ENCODE peak calls at places on chromosome 1, in eight cellular contexts. B, S, K, V, U, F, Q and L are unnamed samples.

GRCh38 chr1:158181577-158181922 is 855 bp downstream of the CD1D start:
- DNase-seq in B (no peak), S (no peak), K (no peak), V (no peak), U (no peak), F (no peak), Q (no peak), L (no peak)

GRCh38 chr1:56493826-56494225 is 85.5 kb downstream of the PLPP3 start:
- DNase-seq in B (no peak), S (no peak), K (no peak), V (no peak), U (no peak), F (no peak), Q (no peak), L (no peak)

GRCh38 chr1:15974855-15975254 is 1.0 kb downstream of the ZBTB17 start:
- DNase-seq in B (no peak), S (no peak), K (no peak), V (no peak), U (no peak), F (no peak), Q (no peak), L (no peak)

GRCh38 chr1:20593766-20594165 is 4.9 kb downstream of the CDA start:
- DNase-seq in B (no peak), S (no peak), K (no peak), V (no peak), U (no peak), F (no peak), Q (no peak), L (no peak)

GRCh38 chr1:30523055-30524020 is 200.0 kb downstream of the MATN1 start:
- DNase-seq in B (peak; percentile 60), S (peak; percentile 92), K (peak; percentile 49), V (no peak), U (no peak), F (peak; percentile 47), Q (no peak), L (no peak)

GRCh38 chr1:151935154-151935553 is 25.8 kb upstream of the THEM4 start:
- DNase-seq in B (no peak), S (peak; percentile 62), K (no peak), V (no peak), U (no peak), F (peak; percentile 26), Q (no peak), L (no peak)

GRCh38 chr1:21361506-21361905 is 71.2 kb upstream of the ECE1 start:
- DNase-seq in B (peak; percentile 11), S (no peak), K (no peak), V (no peak), U (no peak), F (no peak), Q (no peak), L (peak; percentile 51)

GRCh38 chr1:20058531-20058930 is 11.5 kb upstream of the PLA2G5 start:
- DNase-seq in B (peak; percentile 53), S (peak; percentile 89), K (no peak), V (peak; percentile 10), U (no peak), F (no peak), Q (peak; percentile 94), L (peak; percentile 33)

GRCh38 chr1:113879459-113880038 is 7.8 kb downstream of the BCL2L15 start:
- DNase-seq in B (no peak), S (no peak), K (no peak), V (no peak), U (no peak), F (no peak), Q (no peak), L (no peak)

GRCh38 chr1:26126321-26127084 is 14.9 kb downstream of the PDIK1L start:
- DNase-seq in B (peak; percentile 43), S (peak; percentile 85), K (no peak), V (no peak), U (no peak), F (peak; percentile 89), Q (peak; percentile 86), L (no peak)

GRCh38 chr1:48227165-48228013 is 4.9 kb downstream of the SLC5A9 start:
- DNase-seq in B (no peak), S (no peak), K (no peak), V (no peak), U (no peak), F (no peak), Q (peak; percentile 32), L (no peak)

GRCh38 chr1:70990460-70991253 is 57.0 kb downstream of the PTGER3 start:
- DNase-seq in B (no peak), S (no peak), K (no peak), V (no peak), U (no peak), F (no peak), Q (no peak), L (no peak)

GRCh38 chr1:185281245-185281644 is 35.8 kb downstream of the IVNS1ABP start:
- DNase-seq in B (no peak), S (no peak), K (no peak), V (no peak), U (no peak), F (no peak), Q (peak; percentile 42), L (no peak)

GRCh38 chr1:53291574-53291973 is 36.3 kb downstream of the LRP8 start:
- DNase-seq in B (no peak), S (no peak), K (no peak), V (no peak), U (no peak), F (no peak), Q (no peak), L (no peak)

GRCh38 chr1:98662354-98662665 is 789 bp downstream of the SNX7 start:
- DNase-seq in B (peak; percentile 67), S (peak; percentile 63), K (no peak), V (no peak), U (peak; percentile 38), F (no peak), Q (no peak), L (no peak)

GRCh38 chr1:163104405-163105099 is 35.4 kb downstream of the RGS4 start:
- DNase-seq in B (peak; percentile 67), S (no peak), K (peak; percentile 30), V (no peak), U (no peak), F (no peak), Q (no peak), L (no peak)

GRCh38 chr1:150809651-150810050 is 1.6 kb upstream of the CTSK start:
- DNase-seq in B (peak; percentile 67), S (peak; percentile 52), K (no peak), V (no peak), U (no peak), F (no peak), Q (no peak), L (no peak)

GRCh38 chr1:207890136-207890738 is 20.7 kb downstream of the CD34 start:
- DNase-seq in B (peak; percentile 95), S (peak; percentile 89), K (peak; percentile 91), V (no peak), U (peak; percentile 80), F (no peak), Q (peak; percentile 93), L (peak; percentile 48)

GRCh38 chr1:42046772-42047552 is 106.2 kb upstream of the GUCA2B start:
- DNase-seq in B (peak; percentile 4), S (no peak), K (no peak), V (no peak), U (no peak), F (no peak), Q (no peak), L (no peak)

GRCh38 chr1:31795096-31795675 is 20.6 kb downstream of the SPOCD1 start:
- DNase-seq in B (no peak), S (no peak), K (no peak), V (no peak), U (no peak), F (no peak), Q (no peak), L (no peak)

GRCh38 chr1:151494741-151495281 is 16.4 kb upstream of the CGN start:
- DNase-seq in B (peak; percentile 72), S (peak; percentile 89), K (no peak), V (no peak), U (no peak), F (peak; percentile 85), Q (no peak), L (no peak)

GRCh38 chr1:243732627-243733026 is 117.4 kb downstream of the AKT3 start:
- DNase-seq in B (no peak), S (no peak), K (no peak), V (no peak), U (no peak), F (no peak), Q (no peak), L (no peak)

GRCh38 chr1:207649865-207650580 is 5.1 kb downstream of the CR1L start:
- DNase-seq in B (no peak), S (no peak), K (no peak), V (no peak), U (no peak), F (no peak), Q (no peak), L (no peak)